ENCODE peak calls at places on chromosomes 4 and X, in nine cellular contexts. J is uterus, S is tibial nerve, O is heart right ventricle, H is iPS DF 6.9, A is psoas muscle, B is HCT116, T is SK-N-SH, Q is mesenchymal stem cell. U is an unnamed sample. For H3K9me3, the result is how much of the 10 kb centered on the place peaks cover.

GRCh38 chrX:340121-340520 is 21.5 kb upstream of the GTPBP6 start:
- DNase-seq in A (no peak), S (no peak), T (no peak), O (no peak), H (no peak), Q (no peak), J (no peak), B (no peak), U (no peak)

GRCh38 chr4:174681723-174682300 is 147.2 kb downstream of the GLRA3 start:
- DNase-seq in H (no peak), O (no peak), J (no peak), T (no peak), Q (peak), B (no peak), A (no peak), S (no peak), U (no peak)

GRCh38 chrX:71859637-71860036 is 51.0 kb upstream of the NHSL2 start:
- DNase-seq in O (no peak), A (no peak), B (peak), T (no peak), H (no peak), S (no peak), J (no peak), Q (peak), U (no peak)

GRCh38 chr4:176540814-176541213 is 221.0 kb downstream of the SPCS3 start:
- DNase-seq in A (no peak), J (no peak), H (no peak), O (no peak), B (no peak), Q (no peak), S (no peak), T (no peak), U (no peak)

GRCh38 chrX:150887906-150888465 is 10.5 kb downstream of the CD99L2 start:
- DNase-seq in B (no peak), Q (peak), A (no peak), O (no peak), H (no peak), T (no peak), S (no peak), J (no peak), U (no peak)

GRCh38 chrX:119500061-119500800 is 32.0 kb downstream of the SLC25A5 start:
- DNase-seq in B (no peak), H (no peak), O (no peak), T (no peak), Q (no peak), S (no peak), A (no peak), J (no peak), U (no peak)

GRCh38 chr4:40856836-40857362 is 107.1 kb downstream of the NSUN7 start:
- DNase-seq in Q (peak), S (peak), T (peak), J (peak), A (peak), B (no peak), O (peak), H (peak), U (no peak)

GRCh38 chrX:38220024-38220935 is at the start of gene SRPX:
- DNase-seq in O (peak), B (peak), J (peak), S (no peak), T (peak), A (peak), Q (peak), H (no peak), U (no peak)

GRCh38 chrX:44183329-44183728 is 160.1 kb downstream of the EFHC2 start:
- DNase-seq in O (no peak), A (no peak), T (no peak), S (no peak), Q (no peak), B (no peak), J (no peak), H (no peak), U (no peak)

GRCh38 chr4:122827258-122827887 is 742 bp downstream of the FGF2 start:
- DNase-seq in H (no peak), S (peak), T (peak), J (peak), O (peak), B (no peak), A (peak), Q (peak), U (peak)

GRCh38 chrX:78333521-78333920 is 6.1 kb upstream of the CYSLTR1 start:
- DNase-seq in B (no peak), J (no peak), S (no peak), T (no peak), Q (no peak), H (no peak), A (no peak), O (no peak), U (no peak)

GRCh38 chrX:107448625-107449468 is 605 bp upstream of the FRMPD3 start:
- DNase-seq in B (no peak), A (no peak), J (no peak), S (no peak), Q (no peak), O (no peak), H (no peak), T (peak), U (no peak)

GRCh38 chrX:19954707-19955106 is 36.2 kb downstream of the BCLAF3 start:
- DNase-seq in H (no peak), J (no peak), T (no peak), B (no peak), A (no peak), O (no peak), Q (no peak), S (no peak), U (no peak)

GRCh38 chr4:69984030-69984443 is 11.7 kb upstream of the STATH start:
- DNase-seq in O (no peak), B (no peak), A (no peak), T (no peak), J (no peak), H (peak), Q (no peak), S (no peak), U (no peak)

GRCh38 chr4:181004056-181004455 is 1239.1 kb upstream of the TENM3 start:
- DNase-seq in O (no peak), T (no peak), A (no peak), Q (no peak), S (no peak), B (no peak), H (no peak), J (no peak), U (no peak)

GRCh38 chr4:112083587-112084347 is 61.5 kb upstream of the FAM241A start:
- DNase-seq in S (no peak), H (no peak), T (no peak), J (no peak), Q (peak), O (no peak), B (no peak), A (no peak), U (no peak)

GRCh38 chr4:47551682-47552081 is 66.6 kb downstream of the ATP10D start:
- DNase-seq in S (no peak), T (no peak), O (no peak), A (no peak), B (no peak), Q (peak), J (no peak), H (no peak), U (no peak)

GRCh38 chrX:100804780-100805179 is 15.4 kb upstream of the CSTF2 start:
- DNase-seq in S (no peak), B (no peak), A (no peak), Q (no peak), T (no peak), O (no peak), H (no peak), J (no peak), U (no peak)

GRCh38 chrX:67544871-67545771 is 1.3 kb downstream of the AR start:
- DNase-seq in Q (peak), B (no peak), O (no peak), S (no peak), H (no peak), J (peak), T (peak), A (peak), U (no peak)

GRCh38 chr4:141768954-141769353 is 132.6 kb downstream of the IL15 start:
- DNase-seq in A (no peak), T (no peak), J (no peak), Q (peak), H (no peak), B (no peak), O (no peak), S (no peak), U (no peak)

GRCh38 chrX:30620980-30621716 is 32.1 kb upstream of the GK start:
- DNase-seq in Q (peak), A (no peak), O (peak), B (no peak), S (no peak), H (no peak), T (no peak), J (peak), U (no peak)

GRCh38 chrX:72126539-72127140 is 5.1 kb downstream of the RTL5 start:
- DNase-seq in O (peak), Q (peak), A (peak), J (peak), B (peak), H (peak), S (peak), T (peak), U (peak)

GRCh38 chrX:23784487-23785301 is 1.7 kb downstream of the SAT1 start:
- DNase-seq in Q (peak), H (no peak), S (no peak), A (no peak), T (no peak), J (no peak), B (no peak), O (no peak), U (no peak)

GRCh38 chr4:25487155-25487554 is 110.1 kb downstream of the ANAPC4 start:
- DNase-seq in S (no peak), O (no peak), J (no peak), T (no peak), Q (no peak), A (no peak), B (no peak), H (no peak), U (no peak)

GRCh38 chr4:44150091-44150576 is 298.5 kb downstream of the KCTD8 start:
- DNase-seq in O (no peak), J (no peak), B (no peak), T (no peak), S (no peak), H (no peak), A (no peak), Q (peak), U (no peak)

GRCh38 chrX:10636337-10636736 is 16.0 kb upstream of the MID1 start:
- DNase-seq in T (peak), Q (peak), S (no peak), J (peak), A (no peak), B (peak), H (no peak), O (peak), U (no peak)

GRCh38 chr4:128379860-128380259 is 92.2 kb upstream of the PGRMC2 start:
- DNase-seq in J (no peak), O (no peak), Q (peak), H (no peak), T (peak), A (peak), B (no peak), S (no peak), U (no peak)

GRCh38 chrX:37921758-37922157 is 74.4 kb upstream of the DYNLT3 start:
- DNase-seq in Q (peak), H (no peak), T (no peak), S (no peak), O (no peak), A (no peak), J (no peak), B (no peak), U (no peak)

GRCh38 chr4:110012917-110013316 is 100.2 kb downstream of the EGF start:
- DNase-seq in S (no peak), H (no peak), T (no peak), B (no peak), Q (no peak), O (no peak), A (no peak), J (no peak), U (no peak)
- H3K9me3 ChIP-seq in S (under half), H (under half), T (under half), B (under half), Q (under half), O (under half), A (under half), J (under half), U (under half)

DNA sequence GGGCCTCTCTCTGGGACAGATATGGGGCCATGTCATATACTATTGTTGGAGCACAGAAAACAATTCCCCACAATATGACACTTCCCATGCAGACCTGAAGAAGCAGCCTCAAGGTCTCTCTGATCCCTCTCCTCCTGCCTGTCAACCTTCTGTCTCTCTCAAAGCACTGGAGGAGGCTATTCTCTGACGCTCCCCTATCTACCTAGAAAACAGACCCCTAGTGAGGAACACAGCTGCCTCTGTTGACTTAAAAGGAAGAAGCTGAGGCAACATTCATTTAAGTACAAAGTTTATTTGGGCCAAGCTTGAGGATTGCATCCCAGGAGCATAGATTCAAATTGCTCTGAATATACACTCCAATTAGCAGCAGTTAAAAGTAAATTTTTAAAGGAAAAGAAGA is 39.3 kb upstream of the NSG1 start:
- DNase-seq in A (no peak), Q (no peak), H (no peak), J (no peak), S (no peak), T (no peak), O (no peak), B (no peak), U (no peak)
- H3K9me3 ChIP-seq in A (under half), Q (under half), H (under half), J (under half), S (under half), T (under half), O (under half), B (under half), U (under half)

GRCh38 chrX:47420967-47421366 is 50.6 kb downstream of the ZNF157 start:
- DNase-seq in S (no peak), T (no peak), B (no peak), A (no peak), J (no peak), H (no peak), O (no peak), Q (no peak), U (no peak)
- H3K9me3 ChIP-seq in S (under half), T (under half), B (under half), A (under half), J (under half), H (under half), O (under half), Q (half or more), U (under half)

DNA sequence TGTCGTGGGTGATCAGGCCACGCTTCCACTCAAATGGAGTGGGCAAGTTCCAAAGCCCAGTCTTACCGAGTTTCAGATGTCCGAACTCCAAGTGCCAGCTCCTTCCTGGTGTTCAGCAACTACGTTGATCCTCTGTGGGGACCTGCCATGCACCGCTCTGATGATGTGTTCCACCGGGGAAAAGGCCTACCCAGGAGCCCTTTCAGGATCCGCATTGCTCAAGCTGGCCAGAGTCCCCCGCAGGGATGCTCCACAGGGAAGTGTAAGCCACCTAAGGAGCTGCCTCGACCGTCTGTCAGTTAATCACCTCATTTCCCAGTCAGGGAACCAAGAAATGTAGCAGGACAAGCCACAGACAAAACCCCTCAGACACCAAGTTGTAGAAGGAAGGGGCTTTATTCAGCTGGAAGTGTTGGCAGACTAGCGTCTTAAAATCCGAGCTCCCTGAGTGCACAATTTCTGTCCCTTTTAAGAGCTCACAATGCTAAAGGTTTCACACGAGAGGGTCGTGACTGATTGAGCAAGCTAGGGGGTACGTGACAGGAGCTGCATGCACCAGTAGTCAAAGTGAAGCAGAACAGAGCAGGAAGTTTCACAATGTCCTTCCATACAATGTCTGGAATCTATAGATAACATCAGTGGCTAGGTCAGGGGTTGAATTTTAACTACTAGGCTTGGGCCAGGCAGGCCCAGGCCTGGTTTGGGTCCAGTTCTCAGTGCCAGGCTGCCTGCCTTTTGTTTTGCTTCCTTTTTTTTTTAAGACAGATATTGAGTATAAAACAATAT is 126.2 kb upstream of the ZDHHC15 start:
- DNase-seq in J (no peak), O (no peak), H (no peak), T (no peak), Q (no peak), B (no peak), A (no peak), S (no peak), U (no peak)
- H3K9me3 ChIP-seq in J (under half), O (under half), H (under half), T (under half), Q (under half), B (under half), A (under half), S (under half), U (under half)

DNA sequence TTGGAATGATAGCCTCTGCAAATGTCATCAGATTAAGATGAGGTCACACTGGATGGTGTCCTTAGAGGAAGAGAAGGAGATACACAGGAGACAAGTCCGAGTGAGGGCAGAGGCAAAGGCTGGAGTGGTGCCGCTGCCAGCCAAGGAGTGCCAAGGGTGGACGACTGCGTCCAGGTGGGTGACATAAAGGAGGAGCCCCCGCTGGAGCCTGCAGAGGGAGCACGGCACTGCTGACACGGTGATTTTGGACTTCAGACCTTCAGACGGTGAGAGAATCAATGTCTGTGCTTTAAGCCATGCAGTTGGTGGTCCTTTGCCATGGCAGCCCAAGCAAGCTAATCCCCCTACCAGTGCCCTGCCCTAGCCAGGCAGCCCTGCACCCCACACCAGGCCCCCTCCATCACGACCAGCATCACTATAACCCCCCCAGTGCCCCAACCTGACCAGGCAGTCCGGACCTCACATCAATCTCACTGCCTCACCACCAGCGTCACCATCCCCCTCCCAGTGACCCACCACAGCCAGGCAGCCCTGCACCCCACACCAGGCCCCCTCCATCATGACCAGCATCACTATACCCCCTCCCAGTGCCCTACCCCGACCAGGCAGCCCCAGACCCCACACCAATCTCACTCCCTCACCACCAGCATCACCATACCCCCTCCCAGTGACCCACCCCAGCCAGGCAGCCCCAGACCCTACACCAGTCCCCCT is 130.0 kb downstream of the HMX1 start:
- DNase-seq in H (no peak), A (no peak), J (no peak), S (no peak), O (no peak), Q (no peak), B (no peak), T (peak), U (no peak)
- H3K9me3 ChIP-seq in H (under half), A (under half), J (under half), S (under half), O (under half), Q (under half), B (under half), T (under half), U (under half)

U was measured in T-helper 17 cell.